ENCODE peak calls at places on chromosomes 12 and 14, in four cellular contexts. V is tibial nerve, F is stomach, C is GM12878. P is an unnamed sample. For H3K27me3, the result is how much of the 10 kb centered on the place peaks cover.

GRCh38 chr12:4270670-4271432 is 2.7 kb upstream of the CCND2 start:
- DNase-seq in V (peak), F (no peak), C (no peak), P (peak)

GRCh38 chr12:108560752-108561719 is at the start of gene SART3:
- DNase-seq in V (peak), F (peak), C (peak), P (peak)

GRCh38 chr14:24058260-24058950 is 6.6 kb downstream of the CARMIL3 start:
- DNase-seq in V (peak), F (peak), C (no peak), P (peak)

GRCh38 chr12:131527736-131528135 is 183.2 kb upstream of the SFSWAP start:
- DNase-seq in V (no peak), F (no peak), C (no peak), P (no peak)

GRCh38 chr12:109841356-109841755 is 8.2 kb upstream of the TRPV4 start:
- DNase-seq in V (no peak), F (no peak), C (no peak), P (no peak)

GRCh38 chr12:53506881-53507719 is at the start of gene NPFF:
- DNase-seq in V (no peak), F (no peak), C (no peak), P (peak)

GRCh38 chr12:22935090-22935489 is 310.1 kb downstream of the ETNK1 start:
- DNase-seq in V (no peak), F (no peak), C (no peak), P (no peak)

GRCh38 chr14:23141706-23142467 is 22.8 kb upstream of the CEBPE start:
- DNase-seq in V (no peak), F (peak), C (no peak), P (no peak)

GRCh38 chr12:49907352-49907751 is 3.7 kb upstream of the FAIM2 start:
- DNase-seq in V (no peak), F (no peak), C (no peak), P (no peak)

GRCh38 chr12:107322063-107322462 is 228.7 kb upstream of the CRY1 start:
- DNase-seq in V (no peak), F (no peak), C (no peak), P (no peak)

GRCh38 chr12:117579939-117580717 is 218.7 kb upstream of the NOS1 start:
- DNase-seq in V (peak), F (no peak), C (no peak), P (no peak)

GRCh38 chr12:52515927-52516831 is 4.0 kb downstream of the KRT5 start:
- DNase-seq in V (peak), F (no peak), C (no peak), P (peak)

GRCh38 chr12:103801709-103802585 is 39.1 kb downstream of the NT5DC3 start:
- DNase-seq in V (no peak), F (no peak), C (no peak), P (no peak)

GRCh38 chr12:2997989-2998670 is 38.9 kb downstream of the TEAD4 start:
- DNase-seq in V (no peak), F (no peak), C (no peak), P (no peak)

GRCh38 chr14:71324767-71325272 is 417.6 kb downstream of the PCNX1 start:
- DNase-seq in V (no peak), F (no peak), C (peak), P (peak)

GRCh38 chr12:7832059-7832696 is 40.5 kb downstream of the SLC2A14 start:
- DNase-seq in V (peak), F (no peak), C (no peak), P (peak)

GRCh38 chr14:95067526-95067925 is 89.8 kb downstream of the DICER1 start:
- DNase-seq in V (no peak), F (no peak), C (no peak), P (no peak)

GRCh38 chr12:71220295-71220694 is 62.5 kb upstream of the TSPAN8 start:
- DNase-seq in V (no peak), F (no peak), C (no peak), P (no peak)

GRCh38 chr12:3973269-3973884 is 100.2 kb upstream of the PARP11 start:
- DNase-seq in V (no peak), F (no peak), C (no peak), P (peak)

GRCh38 chr12:43776498-43776897 is 17.7 kb downstream of the IRAK4 start:
- DNase-seq in V (peak), F (no peak), C (no peak), P (no peak)

GRCh38 chr14:104750658-104751057 is 2.3 kb upstream of the SIVA1 start:
- DNase-seq in V (no peak), F (no peak), C (no peak), P (no peak)

GRCh38 chr12:81083906-81084513 is 6.1 kb downstream of the ACSS3 start:
- DNase-seq in V (no peak), F (no peak), C (no peak), P (no peak)

GRCh38 chr14:29463727-29464370 is 463.8 kb downstream of the PRKD1 start:
- DNase-seq in V (no peak), F (no peak), C (no peak), P (no peak)

GRCh38 chr14:39219075-39219499 is 14.6 kb upstream of the MIA2 start:
- DNase-seq in V (no peak), F (no peak), C (no peak), P (no peak)

GRCh38 chr14:95096476-95096875 is 60.9 kb downstream of the DICER1 start:
- DNase-seq in V (no peak), F (no peak), C (no peak), P (no peak)

GRCh38 chr12:93908846-93909592 is 231.8 kb downstream of the CRADD start:
- DNase-seq in V (no peak), F (no peak), C (no peak), P (no peak)

GRCh38 chr14:61573748-61574513 is 121.4 kb upstream of the HIF1A start:
- DNase-seq in V (no peak), F (no peak), C (no peak), P (no peak)

GRCh38 chr14:54627325-54627717 is 60.4 kb downstream of the SAMD4A start:
- DNase-seq in V (no peak), F (no peak), C (no peak), P (no peak)

GRCh38 chr12:50546441-50547318 is 41.9 kb downstream of the DIP2B start:
- DNase-seq in V (no peak), F (no peak), C (no peak), P (no peak)

GRCh38 chr12:12467701-12468218 is 94.9 kb downstream of the DUSP16 start:
- DNase-seq in V (no peak), F (no peak), C (no peak), P (peak)

GRCh38 chr12:110366474-110367208 is 36.9 kb downstream of the ANAPC7 start:
- DNase-seq in V (no peak), F (no peak), C (no peak), P (no peak)

GRCh38 chr14:31568151-31568550 is 6.9 kb downstream of the NUBPL start:
- DNase-seq in V (no peak), F (no peak), C (no peak), P (no peak)

GRCh38 chr12:77120156-77120555 is 54.8 kb upstream of the E2F7 start:
- DNase-seq in V (no peak), F (no peak), C (no peak), P (no peak)

GRCh38 chr14:80358112-80358511 is 146.8 kb upstream of the DIO2 start:
- DNase-seq in V (no peak), F (no peak), C (no peak), P (no peak)

GRCh38 chr14:56131865-56132830 is 13.9 kb downstream of the PELI2 start:
- DNase-seq in V (no peak), F (no peak), C (no peak), P (peak)

GRCh38 chr12:31662176-31662849 is 2.8 kb downstream of the ETFBKMT start:
- DNase-seq in V (no peak), F (no peak), C (no peak), P (no peak)

GRCh38 chr12:56776654-56777053 is 13.5 kb downstream of the HSD17B6 start:
- DNase-seq in V (no peak), F (no peak), C (no peak), P (no peak)

GRCh38 chr14:69876848-69877306 is 2.3 kb upstream of the SMOC1 start:
- DNase-seq in V (no peak), F (no peak), C (no peak), P (no peak)

GRCh38 chr12:75951399-75952228 is 80.0 kb downstream of the PHLDA1 start:
- DNase-seq in V (no peak), F (no peak), C (no peak), P (no peak)

DNA sequence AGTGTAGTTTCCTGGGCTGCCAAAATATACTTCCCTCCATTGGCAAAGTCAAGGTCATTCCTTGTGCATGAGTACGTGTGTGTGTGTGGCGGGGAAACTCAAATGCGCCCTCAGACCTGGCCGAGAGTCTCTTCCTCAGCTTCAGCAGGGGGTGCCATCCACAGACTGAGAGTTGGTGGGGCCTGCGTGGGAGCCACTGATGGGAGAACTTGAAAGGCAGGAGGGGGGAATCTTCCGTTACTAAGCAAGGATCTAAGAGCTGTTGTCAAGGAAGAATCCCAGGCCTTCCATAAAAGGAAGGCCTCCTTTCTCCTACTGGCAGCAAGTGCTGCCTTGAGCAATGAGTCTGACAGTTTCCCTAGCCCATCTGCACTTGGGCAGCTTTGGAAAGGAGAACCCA is 274.9 kb downstream of the EMP1 start:
- DNase-seq in V (no peak), F (no peak), C (no peak), P (no peak)
- H3K27me3 ChIP-seq in V (under half), F (under half), C (under half), P (under half)

GRCh38 chr12:63083046-63083445 is 68.0 kb downstream of the AVPR1A start:
- DNase-seq in V (no peak), F (no peak), C (no peak), P (no peak)
- H3K27ac ChIP-seq in V (no peak), F (no peak), C (no peak), P (no peak)

DNA sequence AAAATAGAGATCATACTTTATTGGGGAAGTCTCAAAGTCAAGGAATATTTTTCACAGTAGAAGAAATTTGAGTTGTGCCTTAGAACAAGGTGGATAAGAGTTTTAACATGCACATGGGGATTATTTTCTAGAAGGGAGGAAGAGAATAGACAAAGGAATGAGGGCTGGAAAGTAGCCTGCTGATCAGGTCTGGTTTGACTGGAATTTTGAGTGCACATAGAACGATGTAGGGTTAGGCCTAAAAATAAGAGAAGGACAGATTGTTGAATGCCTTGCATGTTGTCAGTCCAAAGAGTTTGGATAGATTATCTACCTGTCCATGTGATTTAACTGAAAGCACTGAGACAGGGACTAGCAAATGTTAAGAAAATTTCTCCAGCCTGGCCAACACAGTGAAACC is 87.2 kb downstream of the SRGAP1 start:
- DNase-seq in V (no peak), F (no peak), C (no peak), P (no peak)
- TF ChIP-seq EP300 in V (no peak), F (no peak), C (no peak), P (no peak)

GRCh38 chr12:6536894-6537579 is 2.7 kb downstream of the GAPDH start:
- DNase-seq in V (no peak), F (no peak), C (no peak), P (no peak)

GRCh38 chr12:6534914-6535696 is 788 bp downstream of the GAPDH start:
- DNase-seq in V (peak), F (peak), C (no peak), P (peak)

GRCh38 chr12:6534158-6534913 is at the start of gene GAPDH:
- DNase-seq in V (peak), F (peak), C (peak), P (peak)

GRCh38 chr12:6535697-6535946 is 1.3 kb downstream of the GAPDH start:
- DNase-seq in V (no peak), F (no peak), C (no peak), P (no peak)

DNA sequence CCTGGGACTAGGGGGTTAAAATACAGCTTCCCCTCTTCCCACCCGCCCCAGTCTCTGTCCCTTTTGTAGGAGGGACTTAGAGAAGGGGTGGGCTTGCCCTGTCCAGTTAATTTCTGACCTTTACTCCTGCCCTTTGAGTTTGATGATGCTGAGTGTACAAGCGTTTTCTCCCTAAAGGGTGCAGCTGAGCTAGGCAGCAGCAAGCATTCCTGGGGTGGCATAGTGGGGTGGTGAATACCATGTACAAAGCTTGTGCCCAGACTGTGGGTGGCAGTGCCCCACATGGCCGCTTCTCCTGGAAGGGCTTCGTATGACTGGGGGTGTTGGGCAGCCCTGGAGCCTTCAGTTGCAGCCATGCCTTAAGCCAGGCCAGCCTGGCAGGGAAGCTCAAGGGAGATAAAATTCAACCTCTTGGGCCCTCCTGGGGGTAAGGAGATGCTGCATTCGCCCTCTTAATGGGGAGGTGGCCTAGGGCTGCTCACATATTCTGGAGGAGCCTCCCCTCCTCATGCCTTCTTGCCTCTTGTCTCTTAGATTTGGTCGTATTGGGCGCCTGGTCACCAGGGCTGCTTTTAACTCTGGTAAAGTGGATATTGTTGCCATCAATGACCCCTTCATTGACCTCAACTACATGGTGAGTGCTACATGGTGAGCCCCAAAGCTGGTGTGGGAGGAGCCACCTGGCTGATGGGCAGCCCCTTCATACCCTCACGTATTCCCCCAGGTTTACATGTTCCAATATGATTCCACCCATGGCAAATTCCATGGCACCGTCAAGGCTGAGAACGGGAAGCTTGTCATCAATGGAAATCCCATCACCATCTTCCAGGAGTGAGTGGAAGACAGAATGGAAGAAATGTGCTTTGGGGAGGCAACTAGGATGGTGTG is 1.9 kb downstream of the GAPDH start:
- DNase-seq in V (no peak), F (no peak), C (no peak), P (no peak)
- H3K27me3 ChIP-seq in V (under half), F (under half), C (under half), P (under half)

GRCh38 chr12:114954626-114955025 is 270.7 kb upstream of the TBX3 start:
- DNase-seq in V (no peak), F (no peak), C (no peak), P (no peak)

GRCh38 chr12:114963846-114964245 is 279.9 kb upstream of the TBX3 start:
- DNase-seq in V (no peak), F (no peak), C (no peak), P (no peak)

GRCh38 chr12:114961491-114961890 is 277.5 kb upstream of the TBX3 start:
- DNase-seq in V (no peak), F (no peak), C (no peak), P (no peak)

GRCh38 chr12:114955414-114956014 is 271.5 kb upstream of the TBX3 start:
- DNase-seq in V (no peak), F (no peak), C (no peak), P (no peak)

GRCh38 chr12:114958538-114958937 is 274.6 kb upstream of the TBX3 start:
- DNase-seq in V (no peak), F (no peak), C (no peak), P (no peak)
- H3K27ac ChIP-seq in V (no peak), F (no peak), C (no peak), P (no peak)

GRCh38 chr14:102517412-102518062 is 8.0 kb upstream of the ANKRD9 start:
- DNase-seq in V (no peak), F (no peak), C (no peak), P (peak)
- TF ChIP-seq EP300 in V (no peak), F (no peak), C (no peak), P (no peak)

P was measured in upper lobe of left lung.